ENCODE peak calls at places on chromosome 5, in four cellular contexts. R, O, B and N are unnamed samples.

GRCh38 chr5:111165058-111165457 is 59.1 kb upstream of the CAMK4 start:
- DNase-seq in O (no peak), R (no peak), B (no peak), N (no peak)

GRCh38 chr5:73424489-73425102 is 24.0 kb downstream of the FOXD1 start:
- DNase-seq in R (no peak), B (no peak), O (no peak), N (no peak)

GRCh38 chr5:1197876-1198666 is 3.3 kb upstream of the SLC6A19 start:
- DNase-seq in B (no peak), O (no peak), R (no peak), N (no peak)

GRCh38 chr5:76986828-76987526 is 34.1 kb downstream of the CRHBP start:
- DNase-seq in R (no peak), O (no peak), B (no peak), N (no peak)

GRCh38 chr5:2797981-2798380 is 46.5 kb upstream of the IRX2 start:
- DNase-seq in B (no peak), R (no peak), O (no peak), N (no peak)

GRCh38 chr5:55407059-55407684 is 99.4 kb downstream of the MTREX start:
- DNase-seq in R (peak; percentile 60), B (no peak), O (peak; percentile 1), N (peak; percentile 55)

GRCh38 chr5:40384782-40385390 is 294.8 kb upstream of the PTGER4 start:
- DNase-seq in B (no peak), O (peak; percentile 56), R (no peak), N (peak; percentile 68)

GRCh38 chr5:167720676-167721260 is 570.7 kb upstream of the WWC1 start:
- DNase-seq in O (no peak), B (no peak), R (peak; percentile 14), N (no peak)

GRCh38 chr5:181181650-181182565 is 23.1 kb downstream of the TRIM7 start:
- DNase-seq in R (peak; percentile 56), B (peak; percentile 59), O (peak; percentile 71), N (no peak)